ENCODE peak calls at places on chromosomes 16 and 17, in eight cellular contexts. G is AG04449; H is CD4-positive, alpha-beta T cell; W is progenitor cell of endocrine pancreas; D is cardiac fibroblast; B is OCI-LY7; J is A549; M is neural progenitor cell. S is an unnamed sample.

GRCh38 chr17:17737938-17738894 is 57.0 kb downstream of the RAI1 start:
- DNase-seq in G (no peak), H (no peak), W (no peak), D (no peak), B (no peak), J (peak; percentile 83), M (peak; percentile 63), S (no peak)

GRCh38 chr17:57456622-57457021 is 200.3 kb downstream of the MSI2 start:
- DNase-seq in G (no peak), H (no peak), W (no peak), D (no peak), B (no peak), J (no peak), M (no peak), S (no peak)

GRCh38 chr16:79261461-79261860 is 339.1 kb downstream of the MAF start:
- DNase-seq in G (no peak), H (peak; percentile 11), W (peak; percentile 12), D (no peak), B (no peak), J (peak; percentile 22), M (peak; percentile 79), S (no peak)

GRCh38 chr17:44209786-44210341 is 9.6 kb downstream of the UBTF start:
- DNase-seq in G (no peak), H (no peak), W (no peak), D (no peak), B (no peak), J (no peak), M (no peak), S (no peak)

GRCh38 chr16:73523209-73523608 is 475.3 kb upstream of the ZFHX3 start:
- DNase-seq in G (no peak), H (no peak), W (no peak), D (no peak), B (no peak), J (no peak), M (no peak), S (no peak)

GRCh38 chr17:21286066-21286770 is 1.7 kb downstream of the MAP2K3 start:
- DNase-seq in G (peak; percentile 98), H (no peak), W (no peak), D (peak; percentile 99), B (peak; percentile 58), J (peak; percentile 97), M (peak; percentile 45), S (peak; percentile 94)

GRCh38 chr17:48929812-48930165 is 14.9 kb downstream of the SNF8 start:
- DNase-seq in G (no peak), H (no peak), W (no peak), D (no peak), B (no peak), J (no peak), M (no peak), S (no peak)

GRCh38 chr17:81389585-81389984 is 5.7 kb upstream of the BAHCC1 start:
- DNase-seq in G (no peak), H (no peak), W (no peak), D (no peak), B (no peak), J (no peak), M (no peak), S (no peak)

GRCh38 chr17:47324224-47325020 is 667 bp downstream of the EFCAB13 start:
- DNase-seq in G (no peak), H (peak; percentile 45), W (no peak), D (peak; percentile 74), B (peak; percentile 70), J (peak; percentile 81), M (peak; percentile 48), S (no peak)

GRCh38 chr17:32503251-32504165 is 16.7 kb downstream of the CDK5R1 start:
- DNase-seq in G (no peak), H (peak; percentile 41), W (no peak), D (peak; percentile 27), B (peak; percentile 91), J (no peak), M (no peak), S (no peak)

GRCh38 chr16:4523686-4524085 is 14.9 kb downstream of the CDIP1 start:
- DNase-seq in G (no peak), H (no peak), W (no peak), D (no peak), B (no peak), J (no peak), M (no peak), S (no peak)

GRCh38 chr16:88753191-88753590 is 31.8 kb downstream of the PIEZO1 start:
- DNase-seq in G (no peak), H (no peak), W (no peak), D (no peak), B (no peak), J (no peak), M (no peak), S (no peak)
- TF ChIP-seq CTCF in G (no peak), H (no peak), W (no peak), D (no peak), B (peak; percentile 45), J (no peak), M (no peak), S (no peak)

GRCh38 chr17:60471451-60471850 is 49.2 kb downstream of the CHCT1 start:
- DNase-seq in G (no peak), H (no peak), W (no peak), D (no peak), B (no peak), J (no peak), M (no peak), S (no peak)

GRCh38 chr17:60468371-60468770 is 46.1 kb downstream of the CHCT1 start:
- DNase-seq in G (no peak), H (no peak), W (no peak), D (no peak), B (no peak), J (no peak), M (no peak), S (no peak)

GRCh38 chr17:60472449-60472848 is 50.2 kb downstream of the CHCT1 start:
- DNase-seq in G (no peak), H (no peak), W (no peak), D (no peak), B (no peak), J (no peak), M (no peak), S (no peak)

DNA sequence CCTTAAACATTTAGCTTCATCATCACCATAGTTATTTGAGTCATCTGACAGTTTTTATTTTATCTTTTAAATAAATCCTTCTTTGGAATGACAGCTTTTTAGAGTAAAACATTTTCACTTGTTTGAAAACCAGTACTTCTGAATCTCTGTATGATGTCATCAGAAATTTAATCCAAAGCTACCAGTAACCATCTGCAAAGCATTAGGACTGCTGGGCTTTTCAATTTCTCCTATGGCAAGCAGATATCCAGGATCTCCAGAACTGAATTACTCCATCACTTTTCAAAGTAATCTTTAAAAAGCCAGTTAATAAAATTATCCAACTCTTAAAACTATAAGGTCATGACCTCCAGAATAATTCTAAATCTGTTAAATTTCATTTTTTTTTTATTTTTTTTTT is 51.5 kb downstream of the CHCT1 start:
- DNase-seq in G (no peak), H (no peak), W (no peak), D (no peak), B (no peak), J (no peak), M (no peak), S (no peak)
- TF ChIP-seq CTCF in G (no peak), H (no peak), W (no peak), D (no peak), B (no peak), J (no peak), M (no peak), S (no peak)

GRCh38 chr17:75875940-75876189 is 2.5 kb downstream of the TRIM47 start:
- DNase-seq in G (no peak), H (no peak), W (no peak), D (no peak), B (no peak), J (no peak), M (no peak), S (no peak)

GRCh38 chr17:75877752-75878173 is 618 bp downstream of the TRIM47 start:
- DNase-seq in G (no peak), H (peak; percentile 60), W (peak; percentile 62), D (peak; percentile 74), B (peak; percentile 91), J (peak; percentile 86), M (peak; percentile 93), S (peak; percentile 89)

GRCh38 chr17:75876938-75877751 is 1.2 kb downstream of the TRIM47 start:
- DNase-seq in G (peak; percentile 73), H (no peak), W (no peak), D (peak; percentile 97), B (peak; percentile 63), J (peak; percentile 95), M (peak; percentile 40), S (peak; percentile 96)

GRCh38 chr17:75876190-75876937 is 2.0 kb downstream of the TRIM47 start:
- DNase-seq in G (no peak), H (peak; percentile 74), W (no peak), D (no peak), B (peak; percentile 96), J (peak; percentile 74), M (peak; percentile 71), S (no peak)

DNA sequence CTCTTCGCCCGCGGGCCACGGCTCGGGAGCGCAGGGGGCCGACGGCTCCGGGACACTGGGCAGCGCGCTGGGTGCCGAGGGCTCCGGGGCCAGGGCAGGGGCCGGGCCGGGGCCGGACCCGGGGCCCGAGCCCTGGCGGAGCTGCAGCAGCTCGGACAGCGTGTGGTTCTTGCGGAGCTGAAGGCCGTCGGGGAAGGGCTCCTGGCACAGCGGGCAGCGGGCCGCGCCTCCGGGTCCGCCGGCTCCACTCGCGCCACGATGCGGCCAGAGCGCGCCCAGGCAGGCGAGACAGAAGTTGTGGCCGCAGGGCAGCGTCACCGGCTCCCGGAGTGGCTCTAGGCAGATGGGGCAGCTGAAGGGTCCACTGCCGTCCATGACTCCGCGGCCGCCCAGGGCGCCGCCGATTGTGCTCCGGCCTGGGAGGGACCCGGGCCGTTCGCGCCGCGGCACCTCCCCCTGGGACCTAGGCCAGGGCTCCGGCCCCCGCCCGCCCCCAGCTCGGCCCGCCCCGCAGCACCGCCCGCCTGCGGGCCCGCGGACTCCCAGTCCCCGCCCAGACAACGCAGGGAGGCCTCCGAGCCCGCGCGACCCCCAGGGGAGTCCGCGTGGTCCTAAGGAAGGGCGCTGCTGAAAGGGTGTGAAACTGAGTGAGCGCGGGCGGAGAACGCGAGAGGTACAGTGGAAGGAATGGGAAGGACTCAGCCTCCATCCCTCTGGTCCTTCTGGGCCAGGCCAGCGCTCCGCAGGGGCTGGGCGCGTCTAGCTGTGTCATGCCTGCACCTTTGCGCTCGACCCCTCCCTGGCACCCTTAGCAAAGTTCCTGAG is at the start of gene TRIM47:
- DNase-seq in G (no peak), H (no peak), W (no peak), D (peak; percentile 66), B (no peak), J (peak; percentile 83), M (peak; percentile 56), S (no peak)
- TF ChIP-seq CTCF in G (peak; percentile 39), H (no peak), W (no peak), D (peak; percentile 23), B (peak; percentile 14), J (peak; percentile 15), M (no peak), S (peak; percentile 27)

GRCh38 chr17:69246726-69247375 is 18.2 kb upstream of the ABCA10 start:
- DNase-seq in G (no peak), H (no peak), W (no peak), D (peak; percentile 79), B (peak; percentile 73), J (peak; percentile 55), M (peak; percentile 60), S (no peak)
- TF ChIP-seq CTCF in G (peak; percentile 30), H (peak; percentile 85), W (peak; percentile 73), D (peak; percentile 33), B (peak; percentile 99), J (peak; percentile 92), M (peak; percentile 78), S (peak; percentile 75)